ENCODE peak calls at places on chromosomes 6 and 20, in seven cellular contexts. C, A, F, X, I, D and Y are unnamed samples.

GRCh38 chr20:31602779-31603441 is 2.2 kb upstream of the ID1 start:
- DNase-seq in X (no peak), C (peak; percentile 40), D (peak; percentile 49), A (no peak), F (peak; percentile 93), I (no peak), Y (no peak)

GRCh38 chr6:3797231-3798200 is 46.0 kb upstream of the PXDC1 start:
- DNase-seq in X (no peak), I (no peak), C (peak; percentile 92), F (peak; percentile 94), A (peak; percentile 52), D (no peak), Y (no peak)

GRCh38 chr6:32882879-32883250 is 28.9 kb downstream of the PSMB9 start:
- DNase-seq in X (no peak), A (no peak), D (no peak), F (peak; percentile 59), C (peak; percentile 44), I (no peak), Y (no peak)

GRCh38 chr20:31606928-31607639 is 2.0 kb downstream of the ID1 start:
- DNase-seq in X (no peak), C (peak; percentile 73), F (peak; percentile 86), D (peak; percentile 55), I (no peak), A (no peak), Y (no peak)

GRCh38 chr6:34350100-34350936 is 42.2 kb downstream of the NUDT3 start:
- DNase-seq in A (no peak), I (no peak), X (no peak), C (peak; percentile 7), D (no peak), F (no peak), Y (no peak)

GRCh38 chr6:57301755-57302154 is 15.7 kb upstream of the PRIM2 start:
- DNase-seq in I (no peak), F (no peak), A (no peak), D (no peak), X (no peak), C (no peak), Y (no peak)

GRCh38 chr20:58389324-58389967 is 417 bp downstream of the VAPB start:
- DNase-seq in X (no peak), I (no peak), D (peak; percentile 42), A (no peak), F (peak; percentile 43), C (no peak), Y (no peak)

GRCh38 chr6:35969676-35970075 is 48.8 kb upstream of the SRPK1 start:
- DNase-seq in C (peak; percentile 60), A (no peak), X (no peak), F (peak; percentile 20), D (no peak), I (no peak), Y (no peak)

GRCh38 chr6:167893416-167893815 is 66.7 kb downstream of the AFDN start:
- DNase-seq in A (no peak), F (peak; percentile 63), D (no peak), C (peak; percentile 36), I (no peak), X (no peak), Y (no peak)

GRCh38 chr20:18781509-18781908 is 32.1 kb upstream of the SCP2D1 start:
- DNase-seq in X (no peak), A (no peak), D (no peak), F (no peak), C (no peak), I (no peak), Y (peak; percentile 32)

GRCh38 chr20:48107560-48107959 is 322.3 kb upstream of the SULF2 start:
- DNase-seq in F (peak; percentile 48), I (no peak), D (no peak), C (peak; percentile 2), A (peak; percentile 29), X (no peak), Y (no peak)

GRCh38 chr6:88922775-88923548 is 40.5 kb downstream of the RNGTT start:
- DNase-seq in C (no peak), I (no peak), F (peak; percentile 28), D (no peak), A (no peak), X (no peak), Y (no peak)

GRCh38 chr6:109094351-109095035 is at the start of gene SESN1:
- DNase-seq in F (peak; percentile 97), D (peak; percentile 93), A (peak; percentile 89), X (peak; percentile 91), C (peak; percentile 89), I (peak; percentile 71), Y (peak; percentile 100)

GRCh38 chr6:20211941-20212391 is 303 bp downstream of the MBOAT1 start:
- DNase-seq in F (peak; percentile 43), I (no peak), D (peak; percentile 60), X (no peak), C (peak; percentile 51), A (no peak), Y (no peak)

GRCh38 chr20:25035924-25036323 is 22.0 kb downstream of the ACSS1 start:
- DNase-seq in I (no peak), F (no peak), D (no peak), C (no peak), A (no peak), X (no peak), Y (no peak)

GRCh38 chr6:160387887-160388286 is 39.7 kb downstream of the SLC22A3 start:
- DNase-seq in A (no peak), X (no peak), F (no peak), C (no peak), I (no peak), D (no peak), Y (no peak)

GRCh38 chr6:101402618-101403002 is 9.1 kb downstream of the GRIK2 start:
- DNase-seq in D (no peak), I (no peak), F (no peak), C (no peak), X (no peak), A (no peak), Y (no peak)

GRCh38 chr6:3630258-3630828 is 121.2 kb downstream of the PXDC1 start:
- DNase-seq in I (no peak), A (no peak), C (no peak), D (no peak), F (no peak), X (peak; percentile 10), Y (no peak)

GRCh38 chr20:17890330-17890729 is 78.3 kb downstream of the SNX5 start:
- DNase-seq in I (no peak), X (no peak), A (no peak), C (no peak), D (no peak), F (no peak), Y (no peak)

GRCh38 chr6:139230421-139230840 is 61.4 kb downstream of the TXLNB start:
- DNase-seq in A (no peak), I (no peak), D (no peak), F (peak; percentile 62), C (peak; percentile 63), X (no peak), Y (no peak)

GRCh38 chr20:17762873-17763557 is 63.2 kb downstream of the BANF2 start:
- DNase-seq in D (peak; percentile 51), I (no peak), F (no peak), C (no peak), X (no peak), A (no peak), Y (no peak)

GRCh38 chr20:50312682-50313187 is 122.1 kb downstream of the CEBPB start:
- DNase-seq in I (peak; percentile 61), C (peak; percentile 96), F (peak; percentile 96), D (peak; percentile 86), A (no peak), X (peak; percentile 80), Y (no peak)

GRCh38 chr6:169248521-169248971 is 5.1 kb downstream of the THBS2 start:
- DNase-seq in A (no peak), C (peak; percentile 16), X (no peak), D (peak; percentile 24), I (no peak), F (no peak), Y (peak; percentile 83)

DNA sequence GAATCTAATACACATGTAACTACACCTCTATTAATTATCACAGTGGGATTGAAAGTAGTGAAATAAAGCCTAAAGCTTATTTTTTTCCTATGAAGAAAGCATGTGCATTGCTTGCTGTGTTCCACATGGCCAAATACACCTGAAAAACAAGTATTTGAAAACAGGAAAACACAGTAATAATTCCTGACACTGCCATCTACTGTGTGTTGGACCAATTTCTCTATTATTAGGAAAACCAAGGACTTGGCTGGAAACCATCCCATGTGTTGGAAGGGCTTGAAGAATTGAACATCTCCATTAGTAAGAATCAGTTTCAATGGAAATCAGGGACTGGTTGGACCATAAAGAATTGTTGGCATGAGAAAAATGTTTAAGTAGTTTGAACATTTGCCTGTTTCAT is 124.0 kb downstream of the PHF3 start:
- DNase-seq in X (no peak), F (no peak), A (no peak), C (no peak), D (no peak), I (no peak), Y (no peak)
- TF ChIP-seq CTCF in X (no peak), F (no peak), A (no peak), C (no peak), D (no peak), I (no peak), Y (peak; percentile 10)

GRCh38 chr20:33076662-33077398 is 2.6 kb upstream of the BPIFB4 start:
- DNase-seq in X (no peak), D (no peak), F (no peak), A (no peak), I (no peak), C (no peak), Y (no peak)
- TF ChIP-seq CTCF in X (no peak), D (no peak), F (peak; percentile 5), A (no peak), I (no peak), C (no peak), Y (no peak)

GRCh38 chr6:42796171-42796570 is 14.3 kb downstream of the BICRAL start:
- DNase-seq in A (no peak), X (no peak), F (no peak), I (no peak), D (no peak), C (no peak), Y (no peak)

GRCh38 chr6:42791706-42792320 is 10.0 kb downstream of the BICRAL start:
- DNase-seq in X (no peak), F (peak; percentile 16), D (no peak), A (no peak), C (no peak), I (no peak), Y (no peak)

GRCh38 chr6:42790549-42791181 is 8.8 kb downstream of the BICRAL start:
- DNase-seq in F (no peak), I (no peak), A (no peak), X (no peak), D (no peak), C (no peak), Y (no peak)

GRCh38 chr6:42795651-42796050 is 13.8 kb downstream of the BICRAL start:
- DNase-seq in I (no peak), A (no peak), C (no peak), F (no peak), X (no peak), D (no peak), Y (no peak)
- TF ChIP-seq CTCF in I (no peak), A (no peak), C (no peak), F (no peak), X (no peak), D (no peak), Y (no peak)

DNA sequence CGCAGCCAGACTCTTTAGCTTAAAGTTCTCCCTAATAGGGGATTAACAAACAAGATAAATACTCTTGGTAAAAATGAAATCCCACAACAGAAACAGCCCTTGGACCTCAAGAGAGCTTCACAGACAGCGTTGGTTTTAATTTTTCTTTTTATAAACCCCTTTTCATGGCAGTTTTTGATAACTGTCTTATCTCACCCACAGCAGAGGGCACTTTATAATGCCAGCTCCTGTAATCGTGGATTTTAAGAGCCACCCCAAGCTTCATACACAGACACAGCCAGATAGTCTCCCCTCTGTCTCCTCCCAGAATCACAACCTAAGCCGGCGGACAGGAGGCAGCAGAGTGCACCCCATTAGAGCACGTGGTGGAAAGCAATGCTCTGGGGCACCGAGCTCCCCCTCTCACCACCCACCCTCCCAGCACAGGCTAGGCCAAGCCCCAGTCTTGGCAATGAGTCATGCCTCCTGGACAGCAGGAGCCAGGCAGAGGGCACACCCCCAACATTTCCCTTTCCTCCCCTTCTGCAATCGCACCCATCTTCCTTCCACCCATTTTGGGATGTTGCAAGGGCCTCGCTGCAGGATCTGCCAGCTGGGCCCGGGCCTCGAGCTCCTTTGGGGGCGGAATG is 2.5 kb downstream of the JAG1 start:
- DNase-seq in X (peak; percentile 75), D (peak; percentile 74), I (peak; percentile 67), A (peak; percentile 90), F (peak; percentile 85), C (peak; percentile 96), Y (peak; percentile 94)
- TF ChIP-seq CTCF in X (peak; percentile 49), D (no peak), I (peak; percentile 48), A (peak; percentile 85), F (peak; percentile 76), C (peak; percentile 80), Y (peak; percentile 70)